ENCODE peak calls at places on chromosome 3, in seven cellular contexts. N, O, T, R, B, V and F are unnamed samples.

GRCh38 chr3:191236635-191237034 is 37.6 kb downstream of the OSTN start:
- DNase-seq in R (no peak), N (peak), V (no peak), B (no peak), O (no peak), T (no peak), F (no peak)

GRCh38 chr3:173395412-173396181 is 1.9 kb upstream of the NLGN1 start:
- DNase-seq in T (peak), R (peak), O (peak), V (no peak), B (no peak), N (peak), F (peak)

GRCh38 chr3:42660898-42661297 is 7.4 kb downstream of the ZBTB47 start:
- DNase-seq in B (no peak), V (no peak), R (peak), T (no peak), N (no peak), O (no peak), F (no peak)

GRCh38 chr3:177554900-177555759 is 357.8 kb upstream of the TBL1XR1 start:
- DNase-seq in V (no peak), T (no peak), R (peak), O (no peak), N (peak), B (no peak), F (no peak)

GRCh38 chr3:25007974-25008658 is 419.9 kb upstream of the RARB start:
- DNase-seq in R (no peak), T (no peak), O (no peak), N (peak), B (no peak), V (no peak), F (no peak)

GRCh38 chr3:14200841-14201240 is 22.2 kb downstream of the LSM3 start:
- DNase-seq in V (no peak), B (no peak), T (no peak), N (peak), R (no peak), O (no peak), F (no peak)

GRCh38 chr3:50272911-50273688 is 4.2 kb downstream of the SEMA3B start:
- DNase-seq in O (peak), B (peak), N (peak), T (peak), R (peak), V (peak), F (peak)

GRCh38 chr3:191774485-191774884 is 313.5 kb downstream of the PYDC2 start:
- DNase-seq in V (no peak), N (peak), T (no peak), R (peak), O (no peak), B (no peak), F (no peak)

GRCh38 chr3:5014431-5014830 is 35.2 kb downstream of the BHLHE40 start:
- DNase-seq in T (no peak), B (no peak), O (no peak), V (no peak), R (no peak), N (no peak), F (no peak)

GRCh38 chr3:185648396-185648795 is 62.3 kb downstream of the SENP2 start:
- DNase-seq in V (no peak), O (no peak), B (no peak), N (no peak), T (no peak), R (no peak), F (no peak)

GRCh38 chr3:105823149-105823866 is 45.5 kb downstream of the CBLB start:
- DNase-seq in V (no peak), B (peak), N (peak), O (peak), T (no peak), R (peak), F (no peak)

GRCh38 chr3:21944251-21944650 is 193.2 kb upstream of the ZNF385D start:
- DNase-seq in B (no peak), O (no peak), V (no peak), T (no peak), R (no peak), N (no peak), F (no peak)

GRCh38 chr3:87228316-87228715 is 1.2 kb downstream of the CHMP2B start:
- DNase-seq in B (no peak), T (no peak), R (peak), O (no peak), V (no peak), N (peak), F (no peak)

GRCh38 chr3:24646790-24647189 is 152.1 kb upstream of the THRB start:
- DNase-seq in O (no peak), R (no peak), V (no peak), T (no peak), N (no peak), B (no peak), F (no peak)

GRCh38 chr3:47000922-47001730 is 21.7 kb downstream of the NBEAL2 start:
- DNase-seq in N (no peak), T (peak), R (no peak), V (no peak), O (no peak), B (no peak), F (no peak)

GRCh38 chr3:16723994-16724393 is 118.8 kb upstream of the DAZL start:
- DNase-seq in V (no peak), T (no peak), R (no peak), N (no peak), O (no peak), B (peak), F (peak)

GRCh38 chr3:9897408-9898372 is 5.0 kb upstream of the IL17RE start:
- DNase-seq in O (no peak), V (no peak), T (no peak), N (peak), R (no peak), B (peak), F (no peak)

GRCh38 chr3:17830786-17831185 is 88.4 kb upstream of the TBC1D5 start:
- DNase-seq in R (no peak), N (no peak), T (no peak), O (no peak), B (no peak), V (no peak), F (no peak)